ENCODE peak calls at places on chromosomes 4 and X, in seven cellular contexts. P, R, K, A, V, N and S are unnamed samples.

GRCh38 chr4:75733369-75733768 is 9.0 kb downstream of the USO1 start:
- DNase-seq in P (no peak), R (peak), K (no peak), A (no peak), V (no peak), N (no peak), S (peak)

GRCh38 chrX:53494427-53494826 is 60.3 kb upstream of the HSD17B10 start:
- DNase-seq in P (no peak), R (no peak), K (no peak), A (no peak), V (no peak), N (no peak), S (no peak)

GRCh38 chrX:147912093-147912801 is 528 bp downstream of the FMR1 start:
- DNase-seq in P (no peak), R (peak), K (peak), A (no peak), V (peak), N (peak), S (peak)

GRCh38 chrX:39953879-39954278 is 143.9 kb downstream of the BCOR start:
- DNase-seq in P (no peak), R (peak), K (peak), A (peak), V (peak), N (peak), S (peak)

GRCh38 chr4:43296946-43297528 is 404.5 kb downstream of the GRXCR1 start:
- DNase-seq in P (no peak), R (peak), K (no peak), A (no peak), V (no peak), N (no peak), S (no peak)

GRCh38 chr4:2891294-2891693 is 47.6 kb downstream of the ADD1 start:
- DNase-seq in P (no peak), R (peak), K (peak), A (no peak), V (no peak), N (no peak), S (peak)

GRCh38 chrX:136250191-136251041 is 784 bp downstream of the MAP7D3 start:
- DNase-seq in P (no peak), R (peak), K (no peak), A (no peak), V (no peak), N (no peak), S (no peak)

GRCh38 chrX:55210931-55211677 is 9.0 kb upstream of the PAGE5 start:
- DNase-seq in P (no peak), R (no peak), K (no peak), A (no peak), V (peak), N (peak), S (no peak)

GRCh38 chr4:3034231-3034630 is 40.1 kb downstream of the HTT-AS start:
- DNase-seq in P (no peak), R (no peak), K (no peak), A (no peak), V (no peak), N (no peak), S (no peak)

GRCh38 chrX:149962859-149963757 is 24.8 kb upstream of the EOLA2 start:
- DNase-seq in P (peak), R (peak), K (peak), A (peak), V (peak), N (peak), S (peak)

GRCh38 chrX:41875142-41875541 is 48.2 kb downstream of the CASK start:
- DNase-seq in P (no peak), R (peak), K (no peak), A (no peak), V (no peak), N (no peak), S (peak)

GRCh38 chr4:81214518-81215218 is 354 bp downstream of the PRKG2 start:
- DNase-seq in P (no peak), R (peak), K (no peak), A (no peak), V (peak), N (no peak), S (peak)

GRCh38 chr4:23946307-23946706 is 56.5 kb upstream of the PPARGC1A start:
- DNase-seq in P (no peak), R (no peak), K (no peak), A (no peak), V (no peak), N (no peak), S (no peak)

GRCh38 chr4:83753260-83753659 is 217.4 kb downstream of the GPAT3 start:
- DNase-seq in P (no peak), R (no peak), K (no peak), A (no peak), V (no peak), N (no peak), S (no peak)

GRCh38 chr4:141350122-141350904 is 129.6 kb downstream of the ZNF330 start:
- DNase-seq in P (no peak), R (peak), K (peak), A (peak), V (peak), N (peak), S (peak)

GRCh38 chrX:133699023-133699728 is 283.9 kb upstream of the GPC4 start:
- DNase-seq in P (no peak), R (no peak), K (no peak), A (no peak), V (no peak), N (no peak), S (peak)

GRCh38 chrX:155086202-155086840 is 15.0 kb downstream of the BRCC3 start:
- DNase-seq in P (no peak), R (no peak), K (peak), A (no peak), V (peak), N (peak), S (peak)

GRCh38 chrX:139204903-139205667 is 325.5 kb upstream of the F9 start:
- DNase-seq in P (no peak), R (peak), K (peak), A (no peak), V (peak), N (peak), S (no peak)

GRCh38 chrX:118637997-118638396 is 89.4 kb upstream of the IL13RA1 start:
- DNase-seq in P (no peak), R (no peak), K (no peak), A (no peak), V (no peak), N (no peak), S (no peak)

GRCh38 chr4:178296669-178297068 is 854.4 kb upstream of the AGA start:
- DNase-seq in P (no peak), R (no peak), K (no peak), A (no peak), V (no peak), N (no peak), S (no peak)

GRCh38 chrX:46165411-46165810 is 379.8 kb downstream of the ZNF674 start:
- DNase-seq in P (no peak), R (peak), K (no peak), A (no peak), V (no peak), N (no peak), S (peak)

GRCh38 chrX:153866302-153867019 is 19.5 kb downstream of the L1CAM start:
- DNase-seq in P (no peak), R (no peak), K (no peak), A (no peak), V (no peak), N (no peak), S (no peak)

GRCh38 chr4:3241905-3242304 is 7.1 kb upstream of the MSANTD1 start:
- DNase-seq in P (no peak), R (peak), K (no peak), A (peak), V (peak), N (peak), S (peak)

GRCh38 chrX:109472939-109473713 is 8.8 kb downstream of the GUCY2F start:
- DNase-seq in P (no peak), R (peak), K (no peak), A (no peak), V (peak), N (no peak), S (peak)

GRCh38 chrX:130523460-130524394 is 121.9 kb downstream of the RBMX2 start:
- DNase-seq in P (no peak), R (peak), K (no peak), A (no peak), V (peak), N (peak), S (peak)

GRCh38 chr4:23269583-23269982 is 576.8 kb downstream of the GBA3 start:
- DNase-seq in P (no peak), R (no peak), K (no peak), A (no peak), V (no peak), N (no peak), S (no peak)

GRCh38 chr4:70601422-70602039 is 9.5 kb downstream of the AMBN start:
- DNase-seq in P (peak), R (peak), K (peak), A (peak), V (peak), N (peak), S (peak)

GRCh38 chr4:152479428-152480026 is 56.4 kb downstream of the FBXW7 start:
- DNase-seq in P (no peak), R (peak), K (no peak), A (no peak), V (no peak), N (no peak), S (peak)

GRCh38 chr4:32560306-32560705 is 1840.1 kb downstream of the PCDH7 start:
- DNase-seq in P (no peak), R (peak), K (no peak), A (no peak), V (no peak), N (no peak), S (peak)

GRCh38 chr4:101910786-101911373 is 120.3 kb downstream of the BANK1 start:
- DNase-seq in P (no peak), R (no peak), K (no peak), A (no peak), V (no peak), N (no peak), S (no peak)

GRCh38 chr4:53696956-53697685 is 105.8 kb upstream of the LNX1 start:
- DNase-seq in P (no peak), R (no peak), K (no peak), A (no peak), V (no peak), N (no peak), S (no peak)

GRCh38 chr4:2009651-2010233 is 968 bp upstream of the NELFA start:
- DNase-seq in P (no peak), R (peak), K (peak), A (no peak), V (peak), N (peak), S (peak)

GRCh38 chr4:122531514-122531913 is 75.0 kb upstream of the IL2 start:
- DNase-seq in P (no peak), R (no peak), K (no peak), A (no peak), V (no peak), N (no peak), S (no peak)

GRCh38 chrX:17005712-17006372 is 59.4 kb downstream of the REPS2 start:
- DNase-seq in P (no peak), R (no peak), K (no peak), A (no peak), V (no peak), N (no peak), S (no peak)

GRCh38 chrX:17009856-17010650 is 63.6 kb downstream of the REPS2 start:
- DNase-seq in P (no peak), R (no peak), K (no peak), A (no peak), V (peak), N (peak), S (no peak)

DNA sequence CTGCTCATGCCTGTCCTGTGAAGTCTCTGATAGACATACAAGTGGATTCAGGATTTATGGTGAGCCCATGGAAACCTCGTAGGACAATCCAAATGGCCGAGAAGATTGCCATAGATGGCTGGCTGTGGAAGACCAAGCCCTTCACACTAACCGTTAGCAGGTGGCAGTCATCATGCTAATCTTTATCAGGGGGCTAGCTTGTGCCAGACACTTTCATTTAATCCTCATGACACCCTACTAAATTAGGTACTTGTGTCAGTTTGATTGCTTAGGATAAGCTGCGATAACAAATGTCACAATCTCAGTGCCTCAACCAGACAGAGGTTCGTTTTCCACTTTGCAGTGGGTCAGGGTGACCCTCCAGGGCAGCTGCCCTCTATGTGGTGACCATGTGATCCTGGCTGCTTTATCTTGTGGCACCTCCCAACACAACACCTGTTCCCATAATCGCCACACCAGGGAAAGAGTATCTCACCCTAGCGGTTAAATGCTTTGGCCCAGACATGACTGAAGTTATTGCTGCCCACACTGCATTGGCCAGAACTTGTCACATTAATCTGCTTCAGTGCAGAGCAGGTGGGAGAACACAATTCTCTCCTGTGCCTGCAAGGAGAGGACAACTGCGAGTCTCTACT is 60.8 kb downstream of the REPS2 start:
- DNase-seq in P (no peak), R (peak), K (no peak), A (no peak), V (peak), N (no peak), S (peak)
- TF ChIP-seq CTCF in P (peak), R (peak), K (peak), A (peak), V (no peak), N (no peak), S (peak)

GRCh38 chr4:41883988-41884737 is 51.1 kb upstream of the TMEM33 start:
- DNase-seq in P (no peak), R (no peak), K (no peak), A (no peak), V (no peak), N (no peak), S (no peak)

GRCh38 chr4:41881931-41882621 is 53.2 kb upstream of the TMEM33 start:
- DNase-seq in P (no peak), R (no peak), K (no peak), A (no peak), V (no peak), N (no peak), S (no peak)

GRCh38 chr4:41880022-41880837 is 55.0 kb upstream of the TMEM33 start:
- DNase-seq in P (no peak), R (no peak), K (no peak), A (no peak), V (no peak), N (no peak), S (no peak)

GRCh38 chr4:41880840-41881831 is 54.1 kb upstream of the TMEM33 start:
- DNase-seq in P (no peak), R (no peak), K (no peak), A (no peak), V (no peak), N (no peak), S (peak)

DNA sequence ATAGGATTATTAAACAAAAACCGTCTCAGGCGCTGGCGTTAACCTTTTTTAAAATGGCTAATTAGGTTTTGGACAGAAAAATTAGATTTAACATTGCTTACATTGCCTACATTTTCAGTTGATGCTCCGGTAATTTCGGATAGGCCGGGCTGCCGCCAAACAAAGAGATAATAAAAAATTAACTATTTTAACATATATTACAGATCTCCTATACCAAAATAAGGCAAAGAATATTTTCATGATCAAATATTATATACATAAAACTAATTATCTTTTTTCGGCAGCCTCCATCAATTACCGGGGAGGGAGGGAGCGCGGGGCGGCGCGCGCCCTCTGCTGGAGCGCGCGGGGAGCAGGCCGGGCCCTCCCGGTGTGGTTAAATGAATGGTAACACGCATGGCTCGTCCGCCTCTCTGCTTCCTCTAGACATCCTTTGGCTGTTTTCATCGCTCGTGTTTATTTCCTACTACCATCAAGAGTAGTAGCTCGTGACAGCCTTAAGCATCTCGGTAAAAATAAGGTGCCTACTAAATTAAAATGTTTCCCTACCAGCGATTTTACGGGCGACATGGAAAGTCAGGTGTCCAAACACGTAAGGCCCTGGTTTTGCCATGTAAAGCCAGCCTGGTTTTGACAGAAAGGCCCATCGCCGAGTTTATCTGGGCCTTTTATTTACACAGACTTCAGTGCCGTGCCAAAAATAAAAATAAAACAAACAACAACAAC is 52.4 kb upstream of the TMEM33 start:
- DNase-seq in P (no peak), R (peak), K (peak), A (no peak), V (peak), N (peak), S (peak)
- H3K4me3 ChIP-seq in P (no peak), R (peak), K (peak), A (no peak), V (no peak), N (no peak), S (no peak)

GRCh38 chr4:159191989-159192388 is 89.1 kb downstream of the RAPGEF2 start:
- DNase-seq in P (no peak), R (peak), K (no peak), A (no peak), V (no peak), N (no peak), S (peak)
- TF ChIP-seq CTCF in P (peak), R (peak), K (no peak), A (peak), V (no peak), N (no peak), S (peak)

DNA sequence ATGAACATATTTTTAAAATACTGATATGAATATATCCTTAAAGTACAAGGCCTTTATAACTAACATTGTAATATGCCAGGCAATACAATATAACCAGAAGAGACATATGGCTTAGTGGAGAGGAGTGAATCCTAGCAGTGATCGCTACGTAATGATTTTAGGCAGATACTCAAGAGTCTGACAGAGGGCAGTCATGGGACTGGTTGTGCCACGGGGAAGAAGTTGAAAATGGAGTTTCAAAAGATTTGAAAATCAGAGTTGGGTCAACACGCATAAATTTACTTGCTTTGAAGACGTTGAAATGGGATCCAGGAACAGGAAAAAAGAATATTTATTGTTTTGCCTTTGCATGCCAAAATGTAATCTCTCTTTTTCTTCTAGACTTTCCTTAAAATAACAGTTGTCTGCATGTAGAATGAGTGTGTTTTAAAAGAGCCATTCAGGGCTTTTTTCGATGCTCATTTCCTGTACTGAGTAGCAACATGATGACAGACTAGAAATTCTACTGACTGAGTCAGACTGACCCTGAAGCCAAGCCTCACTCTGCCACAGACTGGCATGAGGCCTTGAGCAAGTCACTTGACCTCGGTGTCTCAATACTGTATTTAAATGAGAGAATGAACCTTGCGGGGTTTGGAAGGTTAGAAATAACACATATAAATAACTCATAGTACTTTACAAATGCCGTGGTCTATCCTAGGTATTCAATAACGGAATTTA is 8.1 kb upstream of the SMS start:
- DNase-seq in P (no peak), R (peak), K (no peak), A (peak), V (no peak), N (peak), S (peak)
- H3K4me3 ChIP-seq in P (no peak), R (no peak), K (no peak), A (no peak), V (no peak), N (no peak), S (no peak)

DNA sequence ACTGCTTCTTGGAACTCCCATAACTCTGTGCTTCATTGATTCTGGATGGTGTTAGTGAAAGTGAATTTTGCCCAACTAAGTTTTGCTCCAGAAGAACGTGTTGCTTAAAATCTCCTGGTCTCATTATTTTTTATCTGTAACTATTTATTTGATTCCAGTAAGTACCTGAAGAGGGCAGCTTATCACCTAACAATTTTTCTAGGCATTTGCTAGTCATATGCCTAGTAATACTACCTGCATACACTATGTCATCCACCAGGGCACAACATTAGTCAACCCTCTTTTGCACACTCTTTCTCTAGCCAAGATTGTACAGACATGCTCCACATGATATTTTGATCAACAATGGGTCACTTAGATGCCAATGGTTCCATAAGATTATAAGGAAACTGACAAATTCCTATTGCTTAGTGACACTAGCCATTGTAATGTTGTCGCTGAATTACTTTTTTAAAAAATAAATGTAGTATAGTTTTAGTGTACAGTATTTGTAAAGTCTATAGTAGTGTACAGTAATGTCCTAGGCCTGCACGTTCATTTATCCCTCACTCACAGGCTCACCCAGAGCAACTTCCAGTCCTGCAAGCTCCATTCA is 499.9 kb upstream of the AADAT start:
- DNase-seq in P (peak), R (peak), K (no peak), A (no peak), V (no peak), N (no peak), S (peak)
- TF ChIP-seq CTCF in P (peak), R (no peak), K (peak), A (peak), V (no peak), N (no peak), S (peak)

GRCh38 chr4:99801005-99801699 is 15.5 kb upstream of the DAPP1 start:
- DNase-seq in P (no peak), R (no peak), K (no peak), A (no peak), V (no peak), N (no peak), S (no peak)
- H3K4me3 ChIP-seq in P (no peak), R (no peak), K (no peak), A (no peak), V (no peak), N (no peak), S (no peak)

GRCh38 chr4:121113680-121114079 is 41.3 kb upstream of the NDNF start:
- DNase-seq in P (peak), R (no peak), K (no peak), A (no peak), V (no peak), N (no peak), S (no peak)

GRCh38 chr4:121107507-121107906 is 35.2 kb upstream of the NDNF start:
- DNase-seq in P (no peak), R (no peak), K (no peak), A (no peak), V (no peak), N (no peak), S (no peak)

GRCh38 chr4:121108557-121108956 is 36.2 kb upstream of the NDNF start:
- DNase-seq in P (no peak), R (no peak), K (no peak), A (no peak), V (no peak), N (peak), S (no peak)

GRCh38 chr4:121114756-121115155 is 42.4 kb upstream of the NDNF start:
- DNase-seq in P (no peak), R (no peak), K (no peak), A (no peak), V (no peak), N (no peak), S (no peak)

GRCh38 chr4:121112530-121112929 is 40.2 kb upstream of the NDNF start:
- DNase-seq in P (no peak), R (no peak), K (no peak), A (no peak), V (no peak), N (no peak), S (no peak)
- TF ChIP-seq CTCF in P (peak), R (no peak), K (peak), A (peak), V (no peak), N (no peak), S (peak)